ENCODE peak calls at places on chromosomes 5 and 9, in eight cellular contexts. P is pancreas, X is iPS DF 6.9, G is uterus, A is kidney, Q is aorta, N is coronary artery, W is GM23338. L is an unnamed sample.
A peak's percentile ranks its signal among the peaks of the same experiment; 100 is the strongest.

GRCh38 chr5:80864706-80865435 is 95.3 kb upstream of the RASGRF2 start:
- DNase-seq in P (no peak), X (no peak), G (no peak), A (no peak), Q (no peak), N (no peak), W (no peak), L (no peak)

GRCh38 chr5:9149988-9150387 is 395.9 kb downstream of the SEMA5A start:
- DNase-seq in P (no peak), X (no peak), G (no peak), A (no peak), Q (no peak), N (no peak), W (no peak), L (no peak)

GRCh38 chr5:176732736-176733585 is 77.4 kb upstream of the UNC5A start:
- DNase-seq in P (peak; percentile 44), X (no peak), G (no peak), A (no peak), Q (no peak), N (peak; percentile 60), W (no peak), L (no peak)

GRCh38 chr9:37017546-37017945 is 16.5 kb downstream of the PAX5 start:
- DNase-seq in P (no peak), X (no peak), G (no peak), A (no peak), Q (no peak), N (no peak), W (no peak), L (no peak)

GRCh38 chr5:122078116-122078865 is at the start of gene LOX:
- DNase-seq in P (peak; percentile 65), X (no peak), G (peak; percentile 85), A (peak; percentile 88), Q (peak; percentile 89), N (peak; percentile 96), W (peak; percentile 69), L (peak; percentile 19)

GRCh38 chr5:32138839-32139493 is 35.2 kb downstream of the GOLPH3 start:
- DNase-seq in P (no peak), X (no peak), G (no peak), A (no peak), Q (no peak), N (no peak), W (no peak), L (no peak)

GRCh38 chr5:1177826-1178528 is 23.4 kb upstream of the SLC6A19 start:
- DNase-seq in P (no peak), X (no peak), G (no peak), A (peak; percentile 55), Q (peak; percentile 47), N (no peak), W (no peak), L (no peak)

GRCh38 chr5:156755421-156756087 is 94.5 kb upstream of the PPP1R2B start:
- DNase-seq in P (no peak), X (no peak), G (no peak), A (no peak), Q (no peak), N (no peak), W (no peak), L (no peak)

GRCh38 chr5:64451551-64451950 is 54.3 kb upstream of the RGS7BP start:
- DNase-seq in P (no peak), X (no peak), G (no peak), A (no peak), Q (no peak), N (no peak), W (peak; percentile 53), L (no peak)

GRCh38 chr9:33148367-33149019 is 18.6 kb downstream of the B4GALT1 start:
- DNase-seq in P (no peak), X (no peak), G (no peak), A (no peak), Q (peak; percentile 1), N (peak; percentile 19), W (no peak), L (no peak)

GRCh38 chr5:55064523-55064922 is 37.9 kb upstream of the GZMA start:
- DNase-seq in P (no peak), X (no peak), G (no peak), A (no peak), Q (no peak), N (no peak), W (no peak), L (no peak)

GRCh38 chr5:67942451-67942830 is 273.1 kb upstream of the PIK3R1 start:
- DNase-seq in P (no peak), X (no peak), G (no peak), A (no peak), Q (no peak), N (no peak), W (no peak), L (no peak)

GRCh38 chr5:107812570-107813141 is 141.9 kb upstream of the EFNA5 start:
- DNase-seq in P (no peak), X (no peak), G (no peak), A (no peak), Q (no peak), N (no peak), W (no peak), L (no peak)

GRCh38 chr9:87069690-87070089 is 122.4 kb upstream of the GAS1 start:
- DNase-seq in P (no peak), X (no peak), G (no peak), A (no peak), Q (no peak), N (no peak), W (no peak), L (no peak)

GRCh38 chr5:149060325-149060724 is 2.5 kb downstream of the SH3TC2 start:
- DNase-seq in P (no peak), X (no peak), G (peak; percentile 25), A (no peak), Q (no peak), N (no peak), W (no peak), L (peak; percentile 48)
- H3K27ac ChIP-seq in P (no peak overlapping the region), X (no peak overlapping the region), G (peak overlapping the region; percentile 27), A (no peak overlapping the region), Q (no peak overlapping the region), N (no peak overlapping the region), W (no peak overlapping the region), L (no peak overlapping the region)

GRCh38 chr5:159001247-159001646 is 98.5 kb downstream of the EBF1 start:
- DNase-seq in P (no peak), X (no peak), G (no peak), A (no peak), Q (no peak), N (no peak), W (no peak), L (no peak)

GRCh38 chr5:158998911-158999705 is 100.6 kb downstream of the EBF1 start:
- DNase-seq in P (no peak), X (no peak), G (no peak), A (no peak), Q (no peak), N (no peak), W (no peak), L (no peak)

GRCh38 chr5:159002201-159002600 is 97.5 kb downstream of the EBF1 start:
- DNase-seq in P (no peak), X (no peak), G (no peak), A (no peak), Q (no peak), N (no peak), W (no peak), L (no peak)

GRCh38 chr5:159005062-159005461 is 94.7 kb downstream of the EBF1 start:
- DNase-seq in P (no peak), X (no peak), G (no peak), A (no peak), Q (no peak), N (no peak), W (no peak), L (no peak)

DNA sequence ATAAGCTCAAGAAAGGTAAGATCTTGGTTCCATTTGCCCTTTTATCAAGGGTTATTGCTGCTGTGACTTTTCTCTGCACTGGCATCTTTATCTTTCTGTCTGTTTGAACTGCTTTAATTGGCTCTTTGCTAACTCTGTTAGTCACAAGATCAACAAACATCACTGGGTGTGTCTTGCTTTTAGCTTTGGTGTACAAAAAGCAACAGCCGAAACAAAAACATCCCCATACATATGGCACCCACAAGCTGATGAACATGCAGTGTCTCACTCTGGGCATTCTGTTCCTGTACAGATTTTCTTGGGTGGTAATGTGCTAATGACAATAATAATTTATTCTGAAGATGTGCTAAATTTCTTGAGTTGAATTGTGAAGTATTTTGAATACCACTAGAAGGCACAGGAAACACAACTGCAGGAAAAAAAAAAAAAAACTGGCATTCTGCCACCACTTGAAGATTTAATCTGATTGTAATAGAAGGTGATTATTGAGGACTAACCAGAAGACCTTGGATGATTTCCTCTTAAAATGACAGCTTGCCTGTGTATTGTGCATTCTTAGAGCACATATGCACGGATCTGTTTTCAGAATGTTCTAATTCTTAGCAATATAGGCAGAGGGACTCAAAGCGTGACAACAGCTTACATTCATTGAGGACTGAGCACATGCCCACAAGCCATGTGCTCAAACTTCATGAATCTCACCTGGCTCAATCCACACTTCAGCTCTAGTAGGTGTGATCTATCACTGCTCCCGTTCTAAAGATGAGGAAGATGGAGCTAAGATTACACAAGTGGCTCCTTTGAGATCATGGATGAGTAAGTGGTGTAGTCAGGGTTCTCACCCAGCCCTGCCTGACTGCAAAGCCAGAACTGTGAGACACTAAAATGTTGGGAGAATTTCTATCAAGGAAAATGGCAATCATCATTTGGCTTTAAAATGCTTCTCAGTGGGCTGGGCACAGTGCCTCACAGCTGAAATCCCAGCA is 96.4 kb downstream of the EBF1 start:
- DNase-seq in P (no peak), X (no peak), G (no peak), A (no peak), Q (no peak), N (no peak), W (no peak), L (no peak)
- H3K27ac ChIP-seq in P (no peak overlapping the region), X (no peak overlapping the region), G (peak overlapping the region; percentile 64), A (no peak overlapping the region), Q (no peak overlapping the region), N (no peak overlapping the region), W (no peak overlapping the region), L (no peak overlapping the region)

GRCh38 chr9:95613670-95614069 is 96.9 kb upstream of the PTCH1 start:
- DNase-seq in P (no peak), X (no peak), G (no peak), A (no peak), Q (no peak), N (no peak), W (no peak), L (no peak)
- H3K27ac ChIP-seq in P (no peak overlapping the region), X (no peak overlapping the region), G (no peak overlapping the region), A (no peak overlapping the region), Q (no peak overlapping the region), N (no peak overlapping the region), W (no peak overlapping the region), L (no peak overlapping the region)

DNA sequence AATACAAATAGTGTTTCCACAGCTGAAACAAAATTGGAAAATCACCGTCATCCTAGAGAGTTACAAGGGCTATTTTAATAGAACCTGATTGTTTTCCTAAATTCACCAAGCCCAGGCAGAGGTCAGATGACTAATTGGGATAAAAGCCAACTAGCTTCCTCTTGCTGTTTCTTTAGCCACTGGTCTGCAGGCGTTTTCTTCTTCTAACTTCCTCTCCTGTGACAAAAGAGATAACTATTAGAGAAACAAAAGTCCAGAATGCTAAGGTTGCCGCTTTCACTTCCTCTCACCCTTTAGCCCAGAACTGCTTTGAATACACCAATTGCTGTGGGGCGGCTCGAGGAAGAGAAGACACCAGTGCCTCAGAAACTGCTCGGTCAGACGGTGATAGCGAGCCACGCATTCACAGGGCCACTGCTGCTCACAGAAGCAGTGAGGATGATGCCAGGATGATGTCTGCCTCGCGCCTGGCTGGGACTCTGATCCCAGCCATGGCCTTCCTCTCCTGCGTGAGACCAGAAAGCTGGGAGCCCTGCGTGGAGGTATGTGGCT is at the start of gene TLR4:
- DNase-seq in P (peak; percentile 48), X (no peak), G (peak; percentile 51), A (peak; percentile 82), Q (peak; percentile 82), N (peak; percentile 77), W (peak; percentile 16), L (peak; percentile 66)
- H3K27ac ChIP-seq in P (no peak within 1 kb of the TSS), X (no peak within 1 kb of the TSS), G (peak within 1 kb of the TSS; percentile 90), A (peak within 1 kb of the TSS; percentile 81), Q (peak within 1 kb of the TSS; percentile 98), N (peak within 1 kb of the TSS; percentile 68), W (peak within 1 kb of the TSS; percentile 34), L (peak within 1 kb of the TSS; percentile 68)